ENCODE peak calls at places on chromosomes 2 and 18, in seven cellular contexts. X is HepG2, S is GM12878, W is K562, R is HCT116, K is H1, L is SK-N-SH. D is an unnamed sample.
A peak's percentile ranks its signal among the peaks of the same experiment; 100 is the strongest.

GRCh38 chr18:76982038-76982437 is 150.5 kb downstream of the MBP start:
- DNase-seq in S (no peak), R (no peak), L (no peak), W (no peak), X (no peak), K (no peak), D (no peak)

GRCh38 chr18:63889641-63890040 is 2.1 kb downstream of the SERPINB2 start:
- DNase-seq in X (no peak), W (no peak), L (no peak), S (no peak), K (no peak), R (no peak), D (no peak)

GRCh38 chr2:50720695-50721314 is 311.1 kb downstream of the NRXN1 start:
- DNase-seq in S (no peak), L (no peak), X (no peak), R (no peak), W (no peak), K (no peak), D (no peak)

GRCh38 chr2:121348128-121348740 is 63.2 kb upstream of the TFCP2L1 start:
- DNase-seq in S (no peak), R (no peak), K (no peak), X (no peak), L (no peak), W (no peak), D (no peak)

GRCh38 chr2:201144101-201145051 is 28.4 kb downstream of the CFLAR start:
- DNase-seq in X (peak; percentile 70), R (no peak), K (no peak), W (no peak), S (no peak), L (peak; percentile 69), D (no peak)

GRCh38 chr2:221708916-221709315 is 136.8 kb upstream of the EPHA4 start:
- DNase-seq in S (no peak), L (no peak), R (no peak), K (no peak), W (no peak), X (no peak), D (no peak)

GRCh38 chr2:9782197-9782719 is 61.0 kb upstream of the TAF1B start:
- DNase-seq in R (no peak), X (no peak), L (no peak), S (no peak), K (no peak), W (no peak), D (no peak)

GRCh38 chr2:72914226-72915075 is 2.9 kb upstream of the EMX1 start:
- DNase-seq in X (no peak), K (no peak), S (no peak), W (no peak), R (no peak), L (peak; percentile 41), D (no peak)

GRCh38 chr2:99803846-99804245 is 314.0 kb upstream of the REV1 start:
- DNase-seq in R (no peak), W (no peak), S (no peak), L (no peak), K (no peak), X (no peak), D (peak; percentile 36)

GRCh38 chr18:35861367-35862114 is 110.9 kb upstream of the RMP24 start:
- DNase-seq in W (no peak), X (no peak), L (no peak), R (no peak), K (no peak), S (peak; percentile 33), D (no peak)

GRCh38 chr2:237879991-237880560 is 20.7 kb downstream of the RAMP1 start:
- DNase-seq in R (no peak), K (no peak), L (no peak), X (no peak), W (no peak), S (no peak), D (no peak)

GRCh38 chr2:109473616-109474318 is 140.0 kb downstream of the SEPTIN10 start:
- DNase-seq in W (no peak), S (no peak), K (no peak), X (no peak), L (no peak), R (no peak), D (no peak)

GRCh38 chr2:37153224-37153623 is 3.6 kb downstream of the EIF2AK2 start:
- DNase-seq in K (no peak), R (no peak), W (no peak), S (no peak), X (no peak), L (no peak), D (no peak)

GRCh38 chr18:27004056-27004829 is 138.7 kb upstream of the AQP4 start:
- DNase-seq in X (no peak), S (no peak), K (no peak), R (peak; percentile 2), L (peak; percentile 33), W (no peak), D (peak; percentile 21)

GRCh38 chr2:150142561-150142960 is 344.9 kb downstream of the RND3 start:
- DNase-seq in K (no peak), X (no peak), L (no peak), W (no peak), R (no peak), S (no peak), D (no peak)

GRCh38 chr2:57776916-57777315 is 269.7 kb upstream of the VRK2 start:
- DNase-seq in X (no peak), W (peak; percentile 47), L (no peak), S (no peak), K (no peak), R (no peak), D (no peak)

GRCh38 chr2:119263656-119264055 is 40.0 kb downstream of the STEAP3 start:
- DNase-seq in S (no peak), L (no peak), K (no peak), W (no peak), X (no peak), R (no peak), D (no peak)

GRCh38 chr18:21242141-21243040 is at the start of gene GREB1L:
- DNase-seq in S (no peak), K (no peak), X (peak; percentile 16), R (peak; percentile 27), L (peak; percentile 57), W (no peak), D (peak; percentile 76)

GRCh38 chr2:69652206-69652605 is 8.7 kb upstream of the AAK1 start:
- DNase-seq in K (no peak), R (peak; percentile 29), S (no peak), X (no peak), L (no peak), W (no peak), D (no peak)

DNA sequence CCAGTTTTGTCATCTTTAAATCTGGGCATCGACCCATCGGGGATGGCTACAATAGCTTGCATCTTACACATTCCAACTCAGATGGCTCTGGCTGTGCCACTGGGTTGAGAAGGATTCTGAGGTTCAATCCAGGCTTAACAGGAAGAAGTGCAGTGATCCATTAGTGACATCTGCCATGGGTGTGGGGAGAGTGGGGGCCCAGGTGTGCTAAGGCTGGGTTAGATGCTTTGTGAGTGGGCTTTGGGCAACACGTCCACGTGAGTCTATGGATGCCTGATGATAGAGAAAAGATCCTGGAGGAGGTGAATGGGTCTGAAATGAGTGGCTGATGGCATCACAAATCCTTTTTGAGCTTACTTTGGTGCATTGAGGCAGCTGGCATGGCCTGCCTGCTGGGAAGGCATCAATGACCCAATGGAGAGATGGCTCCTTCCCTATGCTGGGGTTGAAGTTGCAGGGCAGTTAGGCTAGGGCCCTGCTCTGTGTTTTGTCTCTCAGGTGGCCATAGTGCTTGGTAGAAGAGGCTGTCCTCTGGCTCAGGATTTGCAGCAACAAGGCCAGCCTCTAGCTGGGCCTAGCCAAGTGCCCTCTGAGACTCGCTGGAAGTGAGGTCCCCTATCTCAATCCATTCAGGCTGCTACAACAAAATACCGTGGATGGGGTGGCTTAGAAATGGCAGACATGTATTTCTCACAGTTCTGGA is 56.7 kb downstream of the HS1BP3 start:
- DNase-seq in L (no peak), W (no peak), R (no peak), X (no peak), K (no peak), S (no peak), D (no peak)
- TF ChIP-seq JUND in L (no peak), W (no peak), R (no peak), X (no peak), K (no peak), S (no peak), D (no peak)

GRCh38 chr2:3708576-3708975 is 5.2 kb downstream of the DCDC2C start:
- DNase-seq in K (no peak), W (no peak), S (no peak), R (no peak), L (no peak), X (no peak), D (no peak)

GRCh38 chr2:3709225-3709624 is 5.8 kb downstream of the DCDC2C start:
- DNase-seq in W (no peak), X (no peak), L (no peak), K (no peak), R (no peak), S (no peak), D (no peak)

GRCh38 chr2:3712424-3712823 is 9.0 kb downstream of the DCDC2C start:
- DNase-seq in R (no peak), W (no peak), L (no peak), S (no peak), K (no peak), X (no peak), D (no peak)

GRCh38 chr2:3718679-3719078 is 15.3 kb downstream of the DCDC2C start:
- DNase-seq in S (no peak), L (no peak), W (no peak), X (no peak), K (no peak), R (no peak), D (no peak)

GRCh38 chr2:3712841-3713503 is 9.6 kb downstream of the DCDC2C start:
- DNase-seq in R (no peak), L (no peak), X (no peak), W (no peak), S (no peak), K (no peak), D (no peak)
- TF ChIP-seq JUND in R (no peak), L (no peak), X (no peak), W (no peak), S (no peak), K (no peak), D (no peak)

GRCh38 chr2:227703961-227704360 is 13.9 kb downstream of the SLC19A3 start:
- DNase-seq in K (no peak), L (no peak), S (no peak), X (no peak), R (no peak), W (no peak), D (no peak)
- TF ChIP-seq JUND in K (no peak), L (no peak), S (no peak), X (no peak), R (no peak), W (no peak), D (no peak)

DNA sequence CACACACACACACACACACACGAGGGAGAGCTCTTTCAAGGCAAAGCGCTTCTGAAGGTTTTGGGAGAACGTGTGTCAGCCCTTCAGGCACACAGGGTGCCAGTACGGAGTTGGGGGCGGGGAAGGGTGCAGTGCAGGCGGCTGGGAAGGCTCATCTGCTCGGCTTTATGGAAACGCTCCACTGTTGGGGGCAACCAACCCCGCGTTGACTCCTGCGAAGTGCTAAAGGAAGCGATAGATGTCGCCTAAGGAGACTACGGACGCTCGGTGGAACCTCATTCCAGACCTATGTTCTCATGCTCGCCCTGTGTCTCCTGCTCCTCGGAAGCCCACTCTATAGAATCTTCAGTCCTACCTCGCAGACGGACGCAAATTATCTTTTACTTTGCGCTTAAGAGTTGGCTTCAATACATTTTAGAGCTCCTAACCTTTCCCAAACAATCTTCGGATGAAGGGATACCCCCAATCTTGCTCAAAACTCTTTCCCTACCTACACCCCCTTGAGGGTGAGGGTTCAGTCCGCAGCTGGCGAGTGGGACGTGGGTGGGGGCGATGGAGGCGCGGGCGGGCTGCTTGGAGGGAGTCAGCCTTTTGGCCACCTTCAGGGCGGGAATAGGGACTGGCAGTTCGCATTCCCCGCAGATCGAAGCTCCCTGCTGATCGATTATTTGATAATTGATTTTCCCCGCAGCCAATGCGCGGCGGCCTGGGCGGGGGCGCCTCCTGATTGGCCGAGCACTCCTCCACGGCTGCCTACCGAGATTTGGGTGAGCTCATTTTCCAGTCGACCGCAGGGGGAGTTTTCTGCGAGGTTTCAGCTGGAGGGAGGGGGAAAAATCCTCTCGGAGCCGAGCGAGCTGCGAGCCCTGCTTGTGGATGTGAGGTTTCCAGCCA is 1.9 kb upstream of the MEIS1 start:
- DNase-seq in R (no peak), W (peak; percentile 92), L (peak; percentile 94), K (no peak), S (no peak), X (peak; percentile 89), D (peak; percentile 88)
- TF ChIP-seq JUND in R (no peak), W (peak; percentile 81), L (peak; percentile 28), K (peak; percentile 81), S (no peak), X (no peak), D (no peak)

D was measured in T47D.